ENCODE peak calls at places on chromosomes 4 and X, in eight cellular contexts. D, N, A, T, I, S, G and R are unnamed samples.

GRCh38 chr4:73740353-73740778 is at the start of gene CXCL8:
- DNase-seq in D (peak), N (peak), A (no peak), T (peak), I (peak), S (peak), G (peak), R (peak)

GRCh38 chrX:29903365-29903764 is 312.0 kb upstream of the MAGEB2 start:
- DNase-seq in D (peak), N (no peak), A (no peak), T (no peak), I (no peak), S (no peak), G (no peak), R (peak)

GRCh38 chr4:128461300-128462103 is 173.9 kb upstream of the PGRMC2 start:
- DNase-seq in D (peak), N (no peak), A (peak), T (no peak), I (peak), S (peak), G (no peak), R (peak)

GRCh38 chr4:3807311-3807710 is 41.1 kb downstream of the ADRA2C start:
- DNase-seq in D (no peak), N (no peak), A (no peak), T (no peak), I (no peak), S (no peak), G (no peak), R (no peak)

GRCh38 chr4:20444599-20445337 is 193.1 kb downstream of the SLIT2 start:
- DNase-seq in D (peak), N (no peak), A (no peak), T (no peak), I (no peak), S (no peak), G (no peak), R (no peak)

GRCh38 chr4:98290511-98290910 is 29.3 kb downstream of the RAP1GDS1 start:
- DNase-seq in D (peak), N (no peak), A (no peak), T (no peak), I (no peak), S (peak), G (no peak), R (peak)

GRCh38 chrX:149495573-149496071 is 9.5 kb downstream of the IDS start:
- DNase-seq in D (peak), N (no peak), A (no peak), T (no peak), I (no peak), S (peak), G (no peak), R (peak)

GRCh38 chr4:45284400-45285085 is 558.2 kb upstream of the GNPDA2 start:
- DNase-seq in D (no peak), N (no peak), A (no peak), T (no peak), I (no peak), S (no peak), G (no peak), R (no peak)

GRCh38 chr4:15001825-15002658 is at the start of gene CPEB2:
- DNase-seq in D (peak), N (peak), A (peak), T (peak), I (peak), S (peak), G (peak), R (peak)

GRCh38 chr4:22485751-22486150 is 30.1 kb downstream of the ADGRA3 start:
- DNase-seq in D (peak), N (peak), A (no peak), T (no peak), I (no peak), S (peak), G (no peak), R (peak)

GRCh38 chrX:110665636-110666035 is 130.0 kb downstream of the CHRDL1 start:
- DNase-seq in D (peak), N (peak), A (peak), T (peak), I (no peak), S (peak), G (no peak), R (no peak)

GRCh38 chrX:72306851-72307645 is 1.3 kb upstream of the CITED1 start:
- DNase-seq in D (peak), N (peak), A (peak), T (peak), I (peak), S (peak), G (peak), R (peak)

GRCh38 chr4:1489639-1489995 is 83.4 kb upstream of the NKX1-1 start:
- DNase-seq in D (no peak), N (no peak), A (no peak), T (no peak), I (no peak), S (no peak), G (no peak), R (no peak)

GRCh38 chrX:22135171-22135711 is 103.1 kb downstream of the PHEX start:
- DNase-seq in D (peak), N (no peak), A (no peak), T (no peak), I (no peak), S (peak), G (no peak), R (peak)

GRCh38 chrX:104270916-104271512 is 16.3 kb upstream of the ESX1 start:
- DNase-seq in D (peak), N (peak), A (peak), T (peak), I (peak), S (peak), G (no peak), R (peak)

GRCh38 chr4:17718471-17718870 is 63.0 kb downstream of the FAM184B start:
- DNase-seq in D (no peak), N (no peak), A (no peak), T (no peak), I (no peak), S (no peak), G (no peak), R (no peak)

GRCh38 chrX:17415242-17415815 is 40.3 kb downstream of the NHS start:
- DNase-seq in D (no peak), N (no peak), A (no peak), T (no peak), I (no peak), S (peak), G (no peak), R (peak)

GRCh38 chr4:146342600-146343192 is 128.4 kb downstream of the REELD1 start:
- DNase-seq in D (peak), N (no peak), A (peak), T (no peak), I (peak), S (peak), G (no peak), R (peak)

GRCh38 chr4:14719053-14719452 is 283.2 kb upstream of the CPEB2 start:
- DNase-seq in D (peak), N (no peak), A (no peak), T (no peak), I (no peak), S (peak), G (no peak), R (peak)

GRCh38 chr4:126736133-126736518 is 896.6 kb upstream of the INTU start:
- DNase-seq in D (no peak), N (no peak), A (no peak), T (no peak), I (no peak), S (no peak), G (no peak), R (no peak)

GRCh38 chrX:150463566-150463965 is 100.4 kb downstream of the MAMLD1 start:
- DNase-seq in D (no peak), N (no peak), A (no peak), T (no peak), I (no peak), S (no peak), G (no peak), R (no peak)

GRCh38 chr4:73705721-73706120 is 34.6 kb upstream of the CXCL8 start:
- DNase-seq in D (no peak), N (no peak), A (no peak), T (no peak), I (no peak), S (no peak), G (no peak), R (no peak)

GRCh38 chr4:156754832-156755570 is 216.6 kb downstream of the PDGFC start:
- DNase-seq in D (no peak), N (no peak), A (no peak), T (no peak), I (no peak), S (no peak), G (no peak), R (no peak)

GRCh38 chr4:17168571-17168970 is 270.1 kb upstream of the LDB2 start:
- DNase-seq in D (peak), N (no peak), A (no peak), T (no peak), I (no peak), S (peak), G (no peak), R (peak)

GRCh38 chr4:131137196-131137595 is 2011.9 kb upstream of the PCDH10 start:
- DNase-seq in D (no peak), N (no peak), A (no peak), T (no peak), I (no peak), S (no peak), G (no peak), R (no peak)

GRCh38 chrX:18984381-18985185 is 669 bp upstream of the PHKA2 start:
- DNase-seq in D (peak), N (peak), A (peak), T (peak), I (peak), S (peak), G (peak), R (no peak)
- TF ChIP-seq CTCF in D (peak), N (peak), A (peak), T (peak), I (peak), S (peak), G (peak), R (peak)

DNA sequence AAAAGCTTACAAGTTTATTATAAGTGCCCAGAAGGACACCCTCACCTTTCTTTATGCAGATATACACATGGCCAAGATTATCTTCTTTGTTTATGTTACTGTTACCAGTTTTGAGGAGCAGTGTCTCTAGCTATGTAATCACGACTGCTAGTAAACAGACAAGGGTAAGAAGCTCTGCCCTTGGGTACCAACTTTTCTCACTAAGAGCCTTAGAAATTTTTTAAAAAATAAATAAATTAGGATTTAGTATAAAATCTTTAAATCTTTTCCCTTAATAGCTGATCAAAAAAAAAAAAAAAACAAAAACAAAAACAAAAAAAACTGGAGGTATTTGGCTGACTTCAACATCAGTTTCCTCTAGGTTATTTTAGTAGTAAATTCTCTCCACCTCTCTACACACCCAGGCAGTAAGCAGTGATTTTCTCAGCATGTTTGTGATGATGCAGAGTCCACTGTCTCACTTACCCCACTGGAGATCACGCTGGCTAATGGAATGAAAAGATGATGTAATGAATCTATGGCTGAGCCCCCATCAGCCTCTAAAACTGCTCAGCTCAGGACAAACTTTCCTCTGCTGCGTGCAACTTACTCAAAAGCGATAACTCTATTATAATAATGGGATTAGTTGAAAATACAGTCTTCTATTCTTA is 125.9 kb downstream of the FRYL start:
- DNase-seq in D (peak), N (no peak), A (no peak), T (no peak), I (no peak), S (peak), G (no peak), R (no peak)
- H3K4me3 ChIP-seq in D (no peak), N (no peak), A (no peak), T (no peak), I (no peak), S (no peak), G (no peak), R (no peak)

GRCh38 chr4:187993827-187994226 is 1.7 kb upstream of the ZFP42 start:
- DNase-seq in D (peak), N (no peak), A (peak), T (no peak), I (no peak), S (peak), G (no peak), R (no peak)
- TF ChIP-seq CTCF in D (peak), N (no peak), A (peak), T (no peak), I (no peak), S (peak), G (no peak), R (no peak)

DNA sequence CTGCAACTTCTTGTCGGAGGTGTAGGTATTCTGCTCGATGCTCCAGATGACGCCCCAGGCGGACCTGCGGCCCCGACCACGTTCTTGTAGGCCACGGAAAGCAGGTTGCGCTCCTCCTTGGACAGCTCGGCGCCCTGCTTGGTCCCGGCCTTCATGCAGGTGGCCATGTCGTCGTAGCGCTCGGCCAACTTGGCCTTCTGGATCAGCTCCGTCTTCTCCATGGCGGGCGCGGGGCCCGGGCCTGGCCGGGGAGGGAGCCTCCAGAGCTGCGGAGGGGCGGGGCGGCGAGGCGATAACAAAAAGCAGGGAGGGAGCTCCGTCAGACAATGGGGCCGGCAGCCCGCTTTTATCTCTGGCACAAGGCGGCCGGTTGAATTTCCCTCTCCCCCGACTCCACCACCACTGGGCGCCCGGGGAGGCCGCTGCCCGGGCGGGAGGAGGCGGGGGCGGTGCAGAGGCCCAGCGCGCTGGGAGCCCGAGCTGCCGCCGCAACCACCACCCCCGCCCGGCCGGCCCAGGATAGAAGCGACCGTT is 28.3 kb upstream of the DRP2 start:
- DNase-seq in D (peak), N (peak), A (peak), T (no peak), I (peak), S (no peak), G (no peak), R (no peak)
- H3K4me3 ChIP-seq in D (no peak), N (no peak), A (peak), T (no peak), I (peak), S (peak), G (peak), R (peak)

GRCh38 chr4:12203945-12204344 is 775.3 kb upstream of the HS3ST1 start:
- DNase-seq in D (peak), N (no peak), A (no peak), T (no peak), I (no peak), S (no peak), G (no peak), R (no peak)
- TF ChIP-seq CTCF in D (no peak), N (no peak), A (no peak), T (no peak), I (no peak), S (no peak), G (no peak), R (no peak)

GRCh38 chrX:7107968-7108480 is 39.5 kb upstream of the STS start:
- DNase-seq in D (no peak), N (no peak), A (no peak), T (peak), I (no peak), S (no peak), G (no peak), R (no peak)
- H3K4me3 ChIP-seq in D (no peak), N (no peak), A (no peak), T (no peak), I (no peak), S (no peak), G (no peak), R (no peak)

DNA sequence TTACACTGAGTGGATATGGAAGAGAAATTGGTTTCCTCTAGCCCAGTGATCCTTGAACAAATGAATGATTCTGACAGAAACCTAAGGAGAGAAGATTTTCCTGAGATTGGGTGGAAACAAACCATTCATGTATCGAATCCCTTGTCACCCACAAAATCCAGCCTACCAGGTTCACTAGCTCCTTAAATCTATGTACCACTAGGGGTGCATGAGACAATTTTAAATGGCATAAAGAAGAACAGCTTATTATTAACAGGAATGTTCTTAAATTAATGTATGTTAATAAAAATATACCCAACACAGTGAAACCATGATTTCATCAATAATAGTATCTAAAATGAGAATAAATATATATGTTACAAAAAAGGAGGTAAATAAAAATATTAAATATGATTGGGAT is 118.4 kb upstream of the LNX1 start:
- DNase-seq in D (no peak), N (no peak), A (no peak), T (no peak), I (no peak), S (no peak), G (no peak), R (no peak)
- TF ChIP-seq CTCF in D (peak), N (no peak), A (peak), T (no peak), I (no peak), S (peak), G (no peak), R (peak)

GRCh38 chr4:185138161-185138560 is 4.9 kb upstream of the SLC25A4 start:
- DNase-seq in D (no peak), N (no peak), A (no peak), T (no peak), I (no peak), S (no peak), G (no peak), R (no peak)
- H3K4me3 ChIP-seq in D (no peak), N (no peak), A (no peak), T (no peak), I (no peak), S (no peak), G (no peak), R (no peak)